ENCODE peak calls at places on chromosomes 4 and X, in ten cellular contexts. Q is activated CD4-positive, alpha-beta T cell treated with anti-CD3 and anti-CD28 coated beads, Interleukin-2, amount 50 U/mL, for 48 hours; O is non-pigmented ciliary epithelial cell; V is NCI-H2171 treated with DMSO at 0.1 percent for 48 hours; W is K562; P is HEK293T; J is SIG-M5; N is stimulated activated naive CD4-positive, alpha-beta T cell treated with Interleukin-2 at 50 U/mL for 16 hours; L is stimulated activated naive B cell treated with anti-CD40 and anti-IgM and Interleukin-4, amounts not matched to agents 10 μg/mL and 1 μg/mL and 100 μg/mL, for 72 hours; B is AG04450. S is an unnamed sample.

GRCh38 chr4:153594208-153594607 is 89.9 kb upstream of the TLR2 start:
- DNase-seq in L (no peak), O (no peak), P (no peak), W (no peak), Q (no peak), J (no peak), V (no peak), B (peak), N (no peak), S (no peak)

GRCh38 chr4:22237846-22238513 is 277.9 kb downstream of the ADGRA3 start:
- DNase-seq in V (no peak), P (no peak), N (no peak), W (no peak), B (no peak), J (no peak), L (no peak), O (no peak), Q (no peak), S (no peak)

GRCh38 chr4:164396439-164396838 is 357.5 kb upstream of the SMIM31 start:
- DNase-seq in V (no peak), B (no peak), J (no peak), O (no peak), W (no peak), Q (no peak), N (no peak), L (no peak), P (no peak), S (no peak)

GRCh38 chr4:40613456-40613855 is 16.2 kb downstream of the RBM47 start:
- DNase-seq in O (no peak), Q (no peak), V (no peak), W (no peak), P (no peak), B (peak), J (no peak), N (no peak), L (no peak), S (no peak)

GRCh38 chr4:86660407-86660806 is 66.3 kb downstream of the PTPN13 start:
- DNase-seq in W (no peak), V (no peak), L (no peak), B (no peak), P (no peak), N (no peak), J (no peak), Q (no peak), O (no peak), S (no peak)

GRCh38 chrX:153900806-153901752 is 3.4 kb upstream of the AVPR2 start:
- DNase-seq in L (peak), W (peak), N (peak), J (peak), O (peak), P (peak), Q (peak), B (peak), V (peak), S (peak)

GRCh38 chr4:39908284-39908683 is 69.4 kb downstream of the PDS5A start:
- DNase-seq in Q (no peak), B (no peak), N (no peak), P (no peak), L (no peak), J (no peak), W (no peak), O (no peak), V (no peak), S (no peak)

GRCh38 chr4:184940500-184940899 is 77.8 kb upstream of the HELT start:
- DNase-seq in B (no peak), O (no peak), J (no peak), N (no peak), P (no peak), L (no peak), V (no peak), W (no peak), Q (no peak), S (no peak)

GRCh38 chr4:118968813-118969212 is 80.2 kb downstream of the SYNPO2 start:
- DNase-seq in J (no peak), O (no peak), B (no peak), Q (no peak), N (no peak), W (no peak), V (no peak), P (no peak), L (no peak), S (no peak)

GRCh38 chrX:19747672-19748610 is 139.5 kb downstream of the SH3KBP1 start:
- DNase-seq in J (no peak), Q (peak), W (no peak), P (no peak), N (peak), L (peak), V (peak), O (no peak), B (no peak), S (no peak)

GRCh38 chr4:174714393-174715211 is 114.4 kb downstream of the GLRA3 start:
- DNase-seq in W (peak), V (peak), J (no peak), O (peak), N (no peak), B (peak), Q (peak), L (no peak), P (peak), S (peak)

GRCh38 chrX:13855689-13856425 is 39.0 kb upstream of the GPM6B start:
- DNase-seq in V (no peak), J (no peak), N (no peak), W (no peak), P (no peak), B (no peak), O (no peak), L (no peak), Q (no peak), S (no peak)

GRCh38 chr4:55635282-55635681 is 816 bp downstream of the NMU start:
- DNase-seq in P (peak), L (no peak), Q (no peak), B (no peak), J (no peak), V (peak), N (no peak), W (peak), O (no peak), S (no peak)

GRCh38 chr4:3729188-3729884 is 36.8 kb upstream of the ADRA2C start:
- DNase-seq in N (no peak), B (no peak), P (no peak), O (no peak), V (no peak), L (no peak), Q (no peak), W (no peak), J (no peak), S (no peak)

GRCh38 chr4:108890491-108890890 is 127.6 kb upstream of the ETNPPL start:
- DNase-seq in B (no peak), Q (no peak), L (no peak), W (no peak), V (no peak), O (no peak), N (no peak), J (no peak), P (no peak), S (no peak)

GRCh38 chrX:134603806-134604700 is 54.2 kb downstream of the PLAC1 start:
- DNase-seq in Q (no peak), L (no peak), N (no peak), P (no peak), V (peak), O (peak), W (no peak), J (no peak), B (peak), S (peak)

GRCh38 chrX:106862972-106863688 is 40.0 kb downstream of the RIPPLY1 start:
- DNase-seq in N (no peak), W (no peak), P (peak), J (no peak), V (peak), O (no peak), Q (peak), L (peak), B (no peak), S (peak)

GRCh38 chrX:145910017-145910416 is 92.4 kb downstream of the SLITRK2 start:
- DNase-seq in P (no peak), Q (no peak), O (no peak), B (no peak), V (no peak), J (no peak), W (no peak), N (no peak), L (no peak), S (no peak)

GRCh38 chrX:150565551-150565950 is 2.9 kb upstream of the MTM1 start:
- DNase-seq in P (no peak), N (no peak), W (no peak), Q (no peak), V (no peak), J (no peak), O (no peak), L (no peak), B (no peak), S (no peak)

GRCh38 chr4:176001171-176002006 is 64.3 kb upstream of the WDR17 start:
- DNase-seq in P (peak), W (no peak), L (no peak), B (no peak), Q (no peak), N (no peak), O (no peak), J (no peak), V (no peak), S (peak)

GRCh38 chr4:110830461-110830860 is 207.6 kb upstream of the PITX2 start:
- DNase-seq in B (no peak), N (no peak), Q (no peak), W (no peak), V (no peak), O (no peak), P (no peak), L (no peak), J (no peak), S (no peak)

GRCh38 chrX:147602297-147602696 is 309.4 kb upstream of the FMR1 start:
- DNase-seq in B (no peak), P (no peak), N (no peak), V (peak), W (no peak), O (no peak), L (no peak), J (no peak), Q (no peak), S (peak)

GRCh38 chrX:7603387-7603786 is 239.6 kb upstream of the VCX start:
- DNase-seq in O (no peak), W (no peak), J (no peak), V (no peak), B (no peak), L (no peak), N (no peak), Q (no peak), P (no peak), S (no peak)

GRCh38 chr4:138655970-138656369 is 359.6 kb upstream of the NOCT start:
- DNase-seq in W (no peak), B (no peak), J (no peak), O (no peak), L (no peak), N (no peak), P (no peak), V (no peak), Q (no peak), S (no peak)

GRCh38 chrX:140744085-140744484 is 34.5 kb downstream of the LINC00632 start:
- DNase-seq in P (no peak), W (no peak), O (no peak), L (no peak), Q (no peak), V (no peak), B (no peak), N (no peak), J (no peak), S (no peak)

GRCh38 chrX:11886745-11887144 is 128.7 kb downstream of the MSL3 start:
- DNase-seq in O (peak), J (no peak), V (no peak), B (no peak), P (no peak), W (no peak), Q (no peak), L (no peak), N (no peak), S (peak)

GRCh38 chrX:7294483-7294882 is 146.5 kb upstream of the PUDP start:
- DNase-seq in J (no peak), P (no peak), W (no peak), L (no peak), B (no peak), V (no peak), O (no peak), N (no peak), Q (no peak), S (no peak)

GRCh38 chrX:21479695-21480280 is 105.6 kb downstream of the CNKSR2 start:
- DNase-seq in J (no peak), W (no peak), Q (peak), O (no peak), L (no peak), P (peak), N (no peak), B (peak), V (peak), S (peak)

GRCh38 chrX:136778020-136778419 is 2.7 kb downstream of the ARHGEF6 start:
- DNase-seq in B (no peak), O (no peak), V (no peak), P (no peak), W (no peak), Q (no peak), J (no peak), N (no peak), L (no peak), S (no peak)

GRCh38 chr4:142311916-142312315 is 534.2 kb downstream of the INPP4B start:
- DNase-seq in P (no peak), J (no peak), L (no peak), B (no peak), W (no peak), V (no peak), N (no peak), Q (no peak), O (no peak), S (no peak)

GRCh38 chr4:151035321-151035720 is 20.2 kb upstream of the LRBA start:
- DNase-seq in W (no peak), V (no peak), Q (no peak), N (no peak), L (no peak), J (no peak), B (no peak), P (no peak), O (no peak), S (no peak)

GRCh38 chr4:1910643-1911042 is 39.5 kb downstream of the NSD2 start:
- DNase-seq in N (no peak), V (peak), L (no peak), P (peak), J (no peak), Q (no peak), B (peak), O (no peak), W (peak), S (peak)

GRCh38 chr4:125316391-125316780 is 1.6 kb downstream of the FAT4 start:
- DNase-seq in L (no peak), O (no peak), J (no peak), W (no peak), Q (peak), V (peak), N (no peak), B (no peak), P (no peak), S (peak)

GRCh38 chr4:6663596-6664393 is 23.3 kb downstream of the MRFAP1 start:
- DNase-seq in J (no peak), L (no peak), P (no peak), N (no peak), B (no peak), W (no peak), V (no peak), O (no peak), Q (no peak), S (no peak)

GRCh38 chr4:26141916-26142638 is 178.7 kb upstream of the RBPJ start:
- DNase-seq in L (peak), P (no peak), O (peak), V (no peak), J (peak), B (peak), N (no peak), W (no peak), Q (no peak), S (no peak)

GRCh38 chr4:123397276-123398150 is 918 bp downstream of the SPRY1 start:
- DNase-seq in W (no peak), O (no peak), P (peak), J (no peak), L (peak), N (peak), Q (peak), B (no peak), V (peak), S (peak)

GRCh38 chr4:92254767-92255442 is 48.9 kb upstream of the GRID2 start:
- DNase-seq in L (no peak), N (no peak), B (no peak), V (no peak), O (no peak), Q (no peak), J (no peak), W (no peak), P (no peak), S (no peak)

S was measured in A549.